ENCODE peak calls at places on chromosomes 12 and 14, in eight cellular contexts. J is Panc1, F is transverse colon, C is HepG2, T is K562, I is endothelial cell of umbilical vein, X is breast epithelium, L is stomach. S is an unnamed sample.
A peak's percentile ranks its signal among the peaks of the same experiment; 100 is the strongest.

GRCh38 chr14:54582334-54582733 is 15.4 kb downstream of the SAMD4A start:
- DNase-seq in F (no peak), X (no peak), C (no peak), J (no peak), T (no peak), L (no peak), I (no peak), S (no peak)

GRCh38 chr12:16349132-16349463 is 1.7 kb downstream of the MGST1 start:
- DNase-seq in F (peak; percentile 67), C (peak; percentile 81), T (peak; percentile 66), J (no peak), I (peak; percentile 36), L (peak; percentile 73), X (peak; percentile 66), S (peak; percentile 88)

GRCh38 chr12:10283028-10283427 is 24.6 kb upstream of the KLRD1 start:
- DNase-seq in X (no peak), C (no peak), L (no peak), I (no peak), F (no peak), T (no peak), J (no peak), S (no peak)

GRCh38 chr12:125331342-125332052 is 266.3 kb downstream of the AACS start:
- DNase-seq in F (no peak), L (no peak), J (no peak), X (no peak), T (no peak), I (no peak), C (no peak), S (no peak)

GRCh38 chr14:24063263-24063836 is 8.0 kb upstream of the CPNE6 start:
- DNase-seq in X (no peak), F (peak; percentile 49), J (no peak), L (no peak), T (no peak), C (no peak), I (no peak), S (peak; percentile 32)

GRCh38 chr12:51275088-51275487 is 4.9 kb upstream of the SMAGP start:
- DNase-seq in F (peak; percentile 67), J (no peak), I (no peak), L (no peak), T (no peak), C (no peak), X (no peak), S (no peak)

GRCh38 chr12:24172031-24172772 is 222.7 kb upstream of the SOX5 start:
- DNase-seq in T (no peak), J (no peak), X (no peak), L (no peak), F (no peak), C (no peak), I (no peak), S (no peak)

GRCh38 chr14:81172881-81173280 is 47.9 kb downstream of the GTF2A1 start:
- DNase-seq in L (no peak), T (no peak), C (no peak), J (no peak), I (no peak), F (no peak), X (no peak), S (no peak)

GRCh38 chr12:88248606-88249005 is 106.5 kb downstream of the TMTC3 start:
- DNase-seq in I (no peak), T (no peak), F (no peak), C (no peak), L (no peak), J (no peak), X (no peak), S (no peak)

GRCh38 chr14:44149597-44149996 is 357.5 kb downstream of the FSCB start:
- DNase-seq in J (no peak), L (no peak), F (no peak), X (no peak), C (peak; percentile 55), T (peak; percentile 11), I (no peak), S (no peak)

GRCh38 chr14:105468621-105469241 is 5.9 kb upstream of the CRIP2 start:
- DNase-seq in L (peak; percentile 70), T (no peak), C (no peak), J (no peak), I (no peak), F (no peak), X (peak; percentile 87), S (no peak)

DNA sequence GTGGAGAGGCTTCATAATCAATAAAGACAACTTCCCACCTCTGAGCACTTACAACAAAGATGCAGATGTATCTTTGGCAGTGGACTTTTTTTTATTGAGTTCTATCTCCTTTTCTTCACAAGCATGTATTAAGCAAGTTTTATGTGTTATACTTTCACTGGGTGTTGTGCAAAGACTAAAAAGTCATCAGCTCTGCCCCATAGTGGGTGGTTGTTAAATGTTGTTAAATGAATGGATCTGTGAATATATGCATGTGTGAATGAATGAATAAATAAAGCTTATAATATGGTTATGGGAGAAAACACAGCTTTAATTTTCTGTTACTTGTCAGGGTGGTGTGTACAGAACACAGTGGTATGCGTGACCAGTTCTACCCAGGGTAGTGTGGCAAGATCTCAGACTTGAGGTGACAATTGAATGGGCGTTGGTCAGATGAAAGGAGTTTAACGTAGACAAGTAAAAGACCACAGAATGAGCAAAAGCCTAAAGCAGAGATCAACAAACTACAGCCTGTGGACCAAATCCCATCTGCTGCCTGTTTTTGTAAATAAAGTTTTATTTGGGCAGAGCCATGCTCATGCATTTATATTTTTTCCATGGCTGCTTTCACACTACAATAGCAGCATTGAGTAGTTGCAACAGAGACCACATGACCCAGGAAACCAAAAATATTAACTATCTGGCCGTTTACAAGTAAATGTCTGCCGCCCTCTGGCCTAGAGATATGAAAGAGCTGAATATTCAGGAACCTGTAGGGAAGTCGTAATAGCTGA is 207.3 kb upstream of the EEA1 start:
- DNase-seq in J (no peak), T (no peak), F (no peak), C (peak; percentile 35), I (no peak), L (no peak), X (no peak), S (no peak)
- H3K4me3 ChIP-seq in J (no peak overlapping the region), T (no peak overlapping the region), F (no peak overlapping the region), C (no peak overlapping the region), I (no peak overlapping the region), L (no peak overlapping the region), X (no peak overlapping the region), S (no peak overlapping the region)

DNA sequence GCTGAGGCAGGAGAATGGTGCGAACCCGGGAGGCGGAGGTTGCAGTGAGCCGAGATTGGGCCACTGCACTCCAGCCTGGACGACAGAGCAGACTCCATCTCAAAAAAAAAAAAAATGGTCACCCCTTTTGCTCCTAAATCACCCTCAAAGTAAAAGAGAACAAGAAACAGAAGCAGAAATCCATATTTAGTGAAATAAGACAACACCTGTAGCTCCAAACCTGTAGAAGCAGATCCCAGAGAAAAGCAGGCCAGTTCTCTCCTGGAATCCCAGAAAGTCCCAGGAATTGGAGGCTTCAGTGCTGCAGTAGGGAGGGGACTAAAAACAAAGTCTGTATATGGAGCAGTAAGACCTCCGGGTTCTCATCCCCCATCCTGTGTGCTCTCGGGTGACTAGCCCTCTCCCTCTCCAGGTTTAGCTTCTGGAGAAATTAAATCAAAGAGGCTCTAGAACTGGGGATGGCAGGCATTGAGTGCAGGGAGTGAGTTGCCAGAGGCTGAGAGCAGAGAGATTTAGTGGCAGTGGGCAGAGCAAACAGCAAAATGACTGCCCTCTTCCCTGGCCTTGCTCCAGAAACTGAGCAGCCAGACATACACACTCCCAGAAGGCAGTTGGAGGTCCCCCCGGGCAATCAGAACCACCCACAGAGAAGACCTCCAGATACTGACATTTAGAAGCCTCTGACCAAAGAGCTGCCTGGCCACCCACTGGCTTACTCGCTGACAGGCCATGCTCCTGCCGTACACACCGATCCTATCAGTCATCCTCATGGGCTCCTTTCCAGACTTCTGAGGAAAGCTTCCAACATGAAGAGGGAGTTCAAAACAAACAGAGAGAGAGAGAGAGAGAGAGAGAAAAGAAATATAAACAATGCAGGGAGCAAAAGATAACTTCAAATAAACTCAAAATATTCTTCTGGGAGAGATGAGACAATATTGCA is 6.3 kb upstream of the MLXIP start:
- DNase-seq in J (no peak), F (no peak), C (no peak), T (peak; percentile 84), L (peak; percentile 38), X (no peak), I (peak; percentile 84), S (peak; percentile 94)
- TF ChIP-seq POLR2AphosphoS5 in J (no peak), F (peak; percentile 61), C (no peak), T (no peak), L (no peak), X (no peak), I (no peak), S (peak; percentile 79)

DNA sequence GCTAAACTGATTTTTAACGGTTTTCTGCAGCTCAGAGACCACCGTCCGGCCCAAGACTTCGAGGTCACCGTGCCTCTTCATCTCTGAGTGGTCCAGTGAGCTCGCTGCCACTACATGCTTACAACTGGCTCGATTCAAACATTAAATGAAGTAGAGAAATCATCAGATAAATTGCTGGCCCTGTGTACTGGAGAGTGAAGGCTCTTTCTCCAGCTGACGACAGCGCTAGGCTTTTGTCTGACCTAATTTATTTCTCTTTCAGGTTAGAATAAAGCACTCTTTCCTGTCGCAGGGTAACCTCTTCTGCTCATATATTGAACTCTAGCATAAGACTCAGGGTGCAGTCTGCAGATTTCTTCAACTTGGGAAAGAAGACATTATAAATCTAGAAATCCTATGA is 6.4 kb downstream of the BCL11B start:
- DNase-seq in I (no peak), T (no peak), X (no peak), C (no peak), L (no peak), F (no peak), J (no peak), S (no peak)
- H3K4me3 ChIP-seq in I (no peak overlapping the region), T (no peak overlapping the region), X (no peak overlapping the region), C (no peak overlapping the region), L (no peak overlapping the region), F (no peak overlapping the region), J (no peak overlapping the region), S (no peak overlapping the region)

GRCh38 chr12:50164963-50165362 is 2.2 kb downstream of the CERS5 start:
- DNase-seq in I (no peak), C (no peak), J (no peak), F (no peak), T (no peak), L (no peak), X (no peak), S (no peak)

GRCh38 chr12:50166776-50167025 is 468 bp downstream of the CERS5 start:
- DNase-seq in F (no peak), I (no peak), J (no peak), L (peak; percentile 29), T (peak; percentile 56), X (no peak), C (no peak), S (peak; percentile 72)

GRCh38 chr12:50162225-50162624 is 4.9 kb downstream of the CERS5 start:
- DNase-seq in C (no peak), X (no peak), I (no peak), L (no peak), F (no peak), T (no peak), J (no peak), S (no peak)

DNA sequence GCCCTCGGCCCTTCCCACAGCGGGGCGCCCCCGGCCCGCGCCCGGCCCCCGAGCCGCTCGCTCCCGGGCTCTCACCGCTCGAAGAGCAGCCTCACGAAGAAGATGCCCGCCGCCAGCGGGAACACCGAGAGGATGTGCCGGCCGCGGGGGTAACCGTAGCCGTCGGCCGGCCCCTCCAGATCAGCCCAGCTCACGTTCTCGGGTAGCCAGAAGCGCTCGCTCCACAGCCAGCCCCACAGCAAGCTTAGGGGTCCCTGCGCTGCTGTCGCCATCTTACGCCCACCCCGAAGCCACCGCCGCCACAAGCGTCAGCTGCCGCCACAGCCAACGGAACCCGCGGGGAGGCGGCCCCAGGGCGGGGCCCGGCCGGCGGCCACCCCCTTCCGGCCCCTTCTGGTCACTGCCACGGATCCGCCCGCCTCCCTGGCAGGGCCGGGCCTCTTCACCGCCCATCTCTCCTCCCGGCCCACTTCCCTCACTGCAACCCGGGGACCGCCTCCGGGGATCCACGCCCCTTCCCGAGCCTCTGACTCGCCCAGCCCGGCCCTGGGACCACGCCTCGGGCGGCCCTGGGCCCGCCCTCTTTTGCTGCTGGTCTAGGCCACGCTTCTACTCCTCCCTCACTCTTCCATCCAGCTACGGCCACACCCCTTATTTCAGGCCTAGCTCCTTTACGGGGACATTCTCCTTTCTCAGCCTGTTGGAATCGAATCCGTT is at the start of gene CERS5:
- DNase-seq in C (peak; percentile 96), T (peak; percentile 99), L (peak; percentile 99), I (peak; percentile 99), X (peak; percentile 99), F (peak; percentile 99), J (peak; percentile 92), S (peak; percentile 99)
- TF ChIP-seq POLR2AphosphoS5 in C (peak; percentile 82), T (peak; percentile 28), L (peak; percentile 48), I (peak; percentile 93), X (peak; percentile 71), F (peak; percentile 83), J (peak; percentile 79), S (peak; percentile 88)